ENCODE peak calls at places on chromosomes 1 and 21, in six cellular contexts. One of them, this sample, is unnamed.
A peak's percentile ranks its signal among the peaks of the same experiment; 100 is the strongest.

GRCh38 chr1:33169290-33170055 is 12.4 kb downstream of the TRIM62 start:
- DNase-seq in gastrocnemius medialis: no peak
- DNase-seq in tibial artery: peak; percentile 15
- DNase-seq in CD8-positive, alpha-beta T cell: no peak
- DNase-seq in foreskin keratinocyte: no peak
- DNase-seq in HepG2: no peak
- DNase-seq in this sample: no peak

GRCh38 chr1:5198328-5198727 is 543.9 kb downstream of the AJAP1 start:
- DNase-seq in HepG2: no peak
- DNase-seq in gastrocnemius medialis: no peak
- DNase-seq in foreskin keratinocyte: no peak
- DNase-seq in CD8-positive, alpha-beta T cell: no peak
- DNase-seq in tibial artery: no peak
- DNase-seq in this sample: no peak

GRCh38 chr21:43357708-43358430 is 69.1 kb downstream of the SIK1 start:
- DNase-seq in tibial artery: no peak
- DNase-seq in foreskin keratinocyte: no peak
- DNase-seq in HepG2: no peak
- DNase-seq in gastrocnemius medialis: no peak
- DNase-seq in CD8-positive, alpha-beta T cell: no peak
- DNase-seq in this sample: no peak

GRCh38 chr1:78434351-78434750 is 56.4 kb upstream of the PTGFR start:
- DNase-seq in tibial artery: no peak
- DNase-seq in CD8-positive, alpha-beta T cell: no peak
- DNase-seq in foreskin keratinocyte: no peak
- DNase-seq in gastrocnemius medialis: no peak
- DNase-seq in HepG2: no peak
- DNase-seq in this sample: no peak

GRCh38 chr1:74767490-74767889 is 34.5 kb downstream of the TYW3 start:
- DNase-seq in foreskin keratinocyte: no peak
- DNase-seq in HepG2: peak; percentile 20
- DNase-seq in tibial artery: no peak
- DNase-seq in gastrocnemius medialis: no peak
- DNase-seq in CD8-positive, alpha-beta T cell: no peak
- DNase-seq in this sample: no peak

GRCh38 chr1:235254721-235255120 is 73.3 kb downstream of the ARID4B start:
- DNase-seq in HepG2: no peak
- DNase-seq in tibial artery: no peak
- DNase-seq in gastrocnemius medialis: no peak
- DNase-seq in CD8-positive, alpha-beta T cell: no peak
- DNase-seq in foreskin keratinocyte: no peak
- DNase-seq in this sample: no peak

GRCh38 chr1:180002437-180002836 is 47.8 kb downstream of the CEP350 start:
- DNase-seq in gastrocnemius medialis: no peak
- DNase-seq in CD8-positive, alpha-beta T cell: no peak
- DNase-seq in foreskin keratinocyte: peak; percentile 20
- DNase-seq in tibial artery: no peak
- DNase-seq in HepG2: no peak
- DNase-seq in this sample: no peak

GRCh38 chr1:170354216-170354615 is 177.8 kb upstream of the GORAB start:
- DNase-seq in tibial artery: no peak
- DNase-seq in CD8-positive, alpha-beta T cell: no peak
- DNase-seq in gastrocnemius medialis: no peak
- DNase-seq in HepG2: no peak
- DNase-seq in foreskin keratinocyte: no peak
- DNase-seq in this sample: no peak

GRCh38 chr21:32734214-32734613 is 6.4 kb upstream of the SYNJ1 start:
- DNase-seq in CD8-positive, alpha-beta T cell: no peak
- DNase-seq in gastrocnemius medialis: no peak
- DNase-seq in foreskin keratinocyte: no peak
- DNase-seq in HepG2: no peak
- DNase-seq in tibial artery: no peak
- DNase-seq in this sample: no peak

GRCh38 chr1:20837554-20838192 is 50.6 kb upstream of the HP1BP3 start:
- DNase-seq in gastrocnemius medialis: no peak
- DNase-seq in HepG2: no peak
- DNase-seq in tibial artery: no peak
- DNase-seq in foreskin keratinocyte: no peak
- DNase-seq in CD8-positive, alpha-beta T cell: no peak
- DNase-seq in this sample: no peak

GRCh38 chr1:92169161-92169560 is 48.6 kb upstream of the C1orf146 start:
- DNase-seq in tibial artery: no peak
- DNase-seq in HepG2: no peak
- DNase-seq in CD8-positive, alpha-beta T cell: no peak
- DNase-seq in gastrocnemius medialis: no peak
- DNase-seq in foreskin keratinocyte: no peak
- DNase-seq in this sample: no peak

GRCh38 chr1:70146488-70146887 is 58.9 kb downstream of the LRRC40 start:
- DNase-seq in foreskin keratinocyte: no peak
- DNase-seq in tibial artery: no peak
- DNase-seq in CD8-positive, alpha-beta T cell: no peak
- DNase-seq in gastrocnemius medialis: no peak
- DNase-seq in HepG2: peak; percentile 31
- DNase-seq in this sample: no peak

DNA sequence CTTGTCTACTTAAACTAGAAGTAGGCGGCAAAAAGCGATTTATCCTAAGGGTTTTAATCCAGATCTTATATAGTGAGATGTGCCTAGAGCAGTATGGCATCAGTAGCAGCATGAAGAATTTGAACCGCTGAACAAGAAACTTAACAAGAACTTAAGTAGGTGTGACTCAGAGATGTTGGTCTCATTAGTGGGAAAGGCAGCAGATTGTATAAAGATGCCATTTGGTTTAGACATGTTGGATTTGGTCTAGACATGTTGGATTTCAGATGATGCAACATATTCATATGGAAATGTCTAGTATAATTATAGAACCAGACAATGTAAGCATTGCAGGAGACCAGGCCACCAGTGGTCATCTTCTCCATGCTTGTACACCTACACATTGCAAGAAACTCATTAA is 42.1 kb upstream of the ZP4 start:
- DNase-seq in foreskin keratinocyte: peak; percentile 90
- DNase-seq in HepG2: no peak
- DNase-seq in tibial artery: no peak
- DNase-seq in CD8-positive, alpha-beta T cell: no peak
- DNase-seq in gastrocnemius medialis: no peak
- DNase-seq in this sample: no peak
- H3K4me1 ChIP-seq in foreskin keratinocyte: peaks cover 5% of the 10 kb centered on the region
- H3K4me1 ChIP-seq in HepG2: no peaks in the 10 kb centered on the region
- H3K4me1 ChIP-seq in tibial artery: no peaks in the 10 kb centered on the region
- H3K4me1 ChIP-seq in CD8-positive, alpha-beta T cell: no peaks in the 10 kb centered on the region
- H3K4me1 ChIP-seq in gastrocnemius medialis: no peaks in the 10 kb centered on the region
- H3K4me1 ChIP-seq in this sample: no peaks in the 10 kb centered on the region

GRCh38 chr1:109657395-109657794 is 1.5 kb downstream of the GSTM4 start:
- DNase-seq in gastrocnemius medialis: no peak
- DNase-seq in HepG2: no peak
- DNase-seq in foreskin keratinocyte: no peak
- DNase-seq in tibial artery: peak; percentile 53
- DNase-seq in CD8-positive, alpha-beta T cell: no peak
- DNase-seq in this sample: no peak

GRCh38 chr1:109654519-109654918 is 1.4 kb upstream of the GSTM4 start:
- DNase-seq in CD8-positive, alpha-beta T cell: no peak
- DNase-seq in gastrocnemius medialis: no peak
- DNase-seq in foreskin keratinocyte: no peak
- DNase-seq in HepG2: no peak
- DNase-seq in tibial artery: peak; percentile 35
- DNase-seq in this sample: no peak

GRCh38 chr1:109653286-109653685 is 2.6 kb upstream of the GSTM4 start:
- DNase-seq in foreskin keratinocyte: no peak
- DNase-seq in gastrocnemius medialis: no peak
- DNase-seq in HepG2: no peak
- DNase-seq in tibial artery: no peak
- DNase-seq in CD8-positive, alpha-beta T cell: no peak
- DNase-seq in this sample: no peak

GRCh38 chr1:109657970-109658369 is 2.1 kb downstream of the GSTM4 start:
- DNase-seq in tibial artery: peak; percentile 15
- DNase-seq in gastrocnemius medialis: no peak
- DNase-seq in HepG2: no peak
- DNase-seq in foreskin keratinocyte: no peak
- DNase-seq in CD8-positive, alpha-beta T cell: no peak
- DNase-seq in this sample: no peak

GRCh38 chr1:109655624-109656519 is at the start of gene GSTM4:
- DNase-seq in gastrocnemius medialis: peak; percentile 83
- DNase-seq in CD8-positive, alpha-beta T cell: peak; percentile 66
- DNase-seq in foreskin keratinocyte: no peak
- DNase-seq in HepG2: peak; percentile 59
- DNase-seq in tibial artery: peak; percentile 94
- DNase-seq in this sample: peak; percentile 95
- H3K4me1 ChIP-seq in gastrocnemius medialis: peaks cover 14% of the 10 kb centered on the region
- H3K4me1 ChIP-seq in CD8-positive, alpha-beta T cell: peaks cover 7% of the 10 kb centered on the region
- H3K4me1 ChIP-seq in foreskin keratinocyte: no peaks in the 10 kb centered on the region
- H3K4me1 ChIP-seq in HepG2: peaks cover 35% of the 10 kb centered on the region
- H3K4me1 ChIP-seq in tibial artery: peaks cover 7% of the 10 kb centered on the region
- H3K4me1 ChIP-seq in this sample: peaks cover 27% of the 10 kb centered on the region

GRCh38 chr1:13764933-13765332 is 64.9 kb downstream of the PRDM2 start:
- DNase-seq in HepG2: no peak
- DNase-seq in gastrocnemius medialis: no peak
- DNase-seq in foreskin keratinocyte: no peak
- DNase-seq in tibial artery: no peak
- DNase-seq in CD8-positive, alpha-beta T cell: peak; percentile 17
- DNase-seq in this sample: no peak

GRCh38 chr1:13769212-13769611 is 69.2 kb downstream of the PRDM2 start:
- DNase-seq in CD8-positive, alpha-beta T cell: no peak
- DNase-seq in foreskin keratinocyte: no peak
- DNase-seq in tibial artery: no peak
- DNase-seq in HepG2: no peak
- DNase-seq in gastrocnemius medialis: no peak
- DNase-seq in this sample: no peak

GRCh38 chr1:13769830-13770229 is 69.8 kb downstream of the PRDM2 start:
- DNase-seq in CD8-positive, alpha-beta T cell: no peak
- DNase-seq in HepG2: no peak
- DNase-seq in tibial artery: no peak
- DNase-seq in foreskin keratinocyte: no peak
- DNase-seq in gastrocnemius medialis: no peak
- DNase-seq in this sample: no peak

GRCh38 chr1:13764533-13764932 is 64.5 kb downstream of the PRDM2 start:
- DNase-seq in gastrocnemius medialis: no peak
- DNase-seq in tibial artery: no peak
- DNase-seq in HepG2: no peak
- DNase-seq in CD8-positive, alpha-beta T cell: no peak
- DNase-seq in foreskin keratinocyte: no peak
- DNase-seq in this sample: no peak

GRCh38 chr1:13766906-13767564 is 67.0 kb downstream of the PRDM2 start:
- DNase-seq in foreskin keratinocyte: peak; percentile 41
- DNase-seq in gastrocnemius medialis: no peak
- DNase-seq in CD8-positive, alpha-beta T cell: no peak
- DNase-seq in HepG2: no peak
- DNase-seq in tibial artery: no peak
- DNase-seq in this sample: no peak
- H3K4me1 ChIP-seq in foreskin keratinocyte: peaks cover 24% of the 10 kb centered on the region
- H3K4me1 ChIP-seq in gastrocnemius medialis: peaks cover 54% of the 10 kb centered on the region
- H3K4me1 ChIP-seq in CD8-positive, alpha-beta T cell: peaks cover 51% of the 10 kb centered on the region
- H3K4me1 ChIP-seq in HepG2: no peaks in the 10 kb centered on the region
- H3K4me1 ChIP-seq in tibial artery: peaks cover 10% of the 10 kb centered on the region
- H3K4me1 ChIP-seq in this sample: peaks cover 7% of the 10 kb centered on the region

DNA sequence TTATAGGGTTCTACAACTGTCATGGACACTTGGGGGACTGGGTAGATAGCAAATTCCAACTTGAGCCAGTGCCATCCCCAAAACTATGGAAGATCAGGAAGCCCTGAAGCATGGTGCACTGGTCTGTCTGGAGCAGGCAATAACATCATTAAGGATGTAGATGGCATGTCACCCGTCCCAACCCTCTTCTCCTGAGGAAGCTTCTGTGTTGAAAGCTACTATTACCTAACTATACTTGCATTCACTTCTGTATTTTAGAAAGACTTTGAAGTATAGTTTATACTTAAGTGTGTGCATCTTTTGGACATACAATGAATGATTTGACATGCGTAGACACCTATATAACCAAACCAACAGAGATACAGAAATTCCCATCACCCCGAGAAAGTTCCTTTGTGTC is 32.9 kb downstream of the RABIF start:
- DNase-seq in foreskin keratinocyte: no peak
- DNase-seq in gastrocnemius medialis: no peak
- DNase-seq in HepG2: no peak
- DNase-seq in CD8-positive, alpha-beta T cell: no peak
- DNase-seq in tibial artery: no peak
- DNase-seq in this sample: no peak
- H3K4me1 ChIP-seq in foreskin keratinocyte: no peaks in the 10 kb centered on the region
- H3K4me1 ChIP-seq in gastrocnemius medialis: peaks cover 7% of the 10 kb centered on the region
- H3K4me1 ChIP-seq in HepG2: peaks cover 59% of the 10 kb centered on the region
- H3K4me1 ChIP-seq in CD8-positive, alpha-beta T cell: no peaks in the 10 kb centered on the region
- H3K4me1 ChIP-seq in tibial artery: peaks cover 4% of the 10 kb centered on the region
- H3K4me1 ChIP-seq in this sample: peaks cover 11% of the 10 kb centered on the region

DNA sequence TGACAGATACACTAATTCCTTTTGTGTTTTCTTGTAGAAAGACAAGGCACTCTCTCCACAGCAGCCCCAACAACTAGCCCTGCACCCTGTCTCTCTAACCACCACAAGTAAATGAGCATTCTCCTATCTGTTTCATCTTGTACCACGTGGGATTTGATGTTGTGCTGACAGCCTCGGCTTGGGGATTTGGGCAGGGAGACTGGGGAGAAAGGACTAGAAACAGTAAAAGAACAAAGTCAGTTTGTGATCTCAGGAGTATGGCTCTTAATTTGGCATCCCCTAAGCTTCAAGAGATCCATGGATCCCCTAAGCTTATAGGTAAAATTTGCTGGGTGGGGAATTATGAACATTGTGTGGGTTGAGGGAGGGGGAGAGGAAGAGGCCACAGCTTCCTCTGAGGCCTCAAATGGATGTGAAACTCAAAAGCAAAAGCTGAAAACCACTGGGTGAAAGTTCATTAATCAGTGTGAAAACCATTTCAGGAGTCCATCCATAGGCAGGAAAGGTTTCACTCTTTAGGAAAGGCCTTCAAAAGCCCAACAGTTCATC is 3.1 kb downstream of the C1orf162 start:
- DNase-seq in gastrocnemius medialis: no peak
- DNase-seq in foreskin keratinocyte: no peak
- DNase-seq in CD8-positive, alpha-beta T cell: peak; percentile 21
- DNase-seq in HepG2: no peak
- DNase-seq in tibial artery: no peak
- DNase-seq in this sample: no peak
- H3K4me1 ChIP-seq in gastrocnemius medialis: peaks cover 2% of the 10 kb centered on the region
- H3K4me1 ChIP-seq in foreskin keratinocyte: no peaks in the 10 kb centered on the region
- H3K4me1 ChIP-seq in CD8-positive, alpha-beta T cell: peaks cover 58% of the 10 kb centered on the region
- H3K4me1 ChIP-seq in HepG2: peaks cover 13% of the 10 kb centered on the region
- H3K4me1 ChIP-seq in tibial artery: peaks cover 10% of the 10 kb centered on the region
- H3K4me1 ChIP-seq in this sample: no peaks in the 10 kb centered on the region

GRCh38 chr1:18923721-18924610 is 21.6 kb upstream of the ALDH4A1 start:
- DNase-seq in CD8-positive, alpha-beta T cell: no peak
- DNase-seq in HepG2: no peak
- DNase-seq in tibial artery: peak; percentile 83
- DNase-seq in foreskin keratinocyte: no peak
- DNase-seq in gastrocnemius medialis: peak; percentile 55
- DNase-seq in this sample: no peak
- H3K4me1 ChIP-seq in CD8-positive, alpha-beta T cell: peaks cover 69% of the 10 kb centered on the region
- H3K4me1 ChIP-seq in HepG2: peaks cover 33% of the 10 kb centered on the region
- H3K4me1 ChIP-seq in tibial artery: peaks cover 70% of the 10 kb centered on the region
- H3K4me1 ChIP-seq in foreskin keratinocyte: peaks cover 42% of the 10 kb centered on the region
- H3K4me1 ChIP-seq in gastrocnemius medialis: peaks cover 47% of the 10 kb centered on the region
- H3K4me1 ChIP-seq in this sample: peaks cover 24% of the 10 kb centered on the region